ENCODE peak calls at places on chromosomes 11 and 22, in four cellular contexts. One of them, this sample, is unnamed.

GRCh38 chr11:130121430-130121978 is 38.1 kb upstream of the ST14 start:
- DNase-seq in H9: no peak
- DNase-seq in IMR-90: peak
- DNase-seq in mesendoderm: no peak
- DNase-seq in this sample: no peak

GRCh38 chr22:42288791-42289190 is 18.3 kb upstream of the TCF20 start:
- DNase-seq in H9: no peak
- DNase-seq in IMR-90: no peak
- DNase-seq in mesendoderm: no peak
- DNase-seq in this sample: no peak

GRCh38 chr22:22687638-22688500 is 43.5 kb downstream of the GGTLC2 start:
- DNase-seq in mesendoderm: peak
- DNase-seq in IMR-90: peak
- DNase-seq in H9: peak
- DNase-seq in this sample: no peak

GRCh38 chr22:21657361-21658118 is 8.3 kb upstream of the PPIL2 start:
- DNase-seq in IMR-90: peak
- DNase-seq in H9: peak
- DNase-seq in mesendoderm: peak
- DNase-seq in this sample: no peak

GRCh38 chr11:63999349-64000025 is 13.2 kb downstream of the OTUB1 start:
- DNase-seq in IMR-90: no peak
- DNase-seq in mesendoderm: peak
- DNase-seq in H9: peak
- DNase-seq in this sample: peak

GRCh38 chr22:23376256-23376655 is 195.9 kb downstream of the BCR start:
- DNase-seq in mesendoderm: peak
- DNase-seq in IMR-90: no peak
- DNase-seq in H9: peak
- DNase-seq in this sample: no peak

GRCh38 chr11:123238297-123238696 is 43.2 kb upstream of the CLMP start:
- DNase-seq in H9: no peak
- DNase-seq in IMR-90: peak
- DNase-seq in mesendoderm: peak
- DNase-seq in this sample: no peak

GRCh38 chr11:36249271-36249670 is 40.0 kb downstream of the COMMD9 start:
- DNase-seq in mesendoderm: no peak
- DNase-seq in IMR-90: peak
- DNase-seq in H9: no peak
- DNase-seq in this sample: no peak

GRCh38 chr11:124897681-124898680 is at the start of gene ROBO4:
- DNase-seq in IMR-90: peak
- DNase-seq in H9: peak
- DNase-seq in mesendoderm: peak
- DNase-seq in this sample: peak

GRCh38 chr11:113875414-113876073 is at the start of gene USP28:
- DNase-seq in IMR-90: peak
- DNase-seq in mesendoderm: peak
- DNase-seq in H9: peak
- DNase-seq in this sample: peak

GRCh38 chr11:113873241-113873626 is 2.1 kb downstream of the USP28 start:
- DNase-seq in mesendoderm: peak
- DNase-seq in IMR-90: peak
- DNase-seq in H9: no peak
- DNase-seq in this sample: no peak

GRCh38 chr11:113874096-113874919 is 1.1 kb downstream of the USP28 start:
- DNase-seq in IMR-90: peak
- DNase-seq in mesendoderm: peak
- DNase-seq in H9: no peak
- DNase-seq in this sample: no peak

GRCh38 chr11:113876074-113876797 is 864 bp upstream of the USP28 start:
- DNase-seq in mesendoderm: no peak
- DNase-seq in H9: no peak
- DNase-seq in IMR-90: no peak
- DNase-seq in this sample: no peak

DNA sequence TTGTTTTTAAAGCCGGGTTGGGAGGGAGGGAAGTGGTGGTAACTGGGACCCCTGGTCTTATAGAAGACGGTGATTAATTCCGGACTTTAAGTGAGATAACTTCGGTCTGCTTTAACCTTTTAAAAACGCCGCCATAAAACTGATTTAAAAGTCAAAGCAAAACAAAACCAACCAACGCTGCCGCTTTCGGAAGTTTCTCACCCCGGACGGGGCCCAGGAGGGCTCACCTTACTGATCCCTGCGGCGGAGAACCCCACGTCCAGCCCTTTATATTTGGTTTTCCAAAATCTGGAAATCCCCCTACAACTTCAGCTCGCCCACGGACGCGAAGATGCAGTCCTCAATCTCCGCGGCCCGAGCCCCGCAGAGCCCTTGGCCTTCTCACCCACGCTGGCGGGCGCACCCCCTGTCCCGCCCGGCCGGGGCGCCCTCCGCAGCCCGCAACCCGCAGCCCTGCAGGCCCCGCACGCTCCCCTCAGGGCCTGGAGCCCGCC is 405 bp downstream of the USP28 start:
- DNase-seq in mesendoderm: peak
- DNase-seq in IMR-90: peak
- DNase-seq in H9: no peak
- DNase-seq in this sample: no peak
- H3K56ac ChIP-seq in mesendoderm: peak
- H3K56ac ChIP-seq in IMR-90: peak
- H3K56ac ChIP-seq in H9: no peak
- H3K56ac ChIP-seq in this sample: peak

DNA sequence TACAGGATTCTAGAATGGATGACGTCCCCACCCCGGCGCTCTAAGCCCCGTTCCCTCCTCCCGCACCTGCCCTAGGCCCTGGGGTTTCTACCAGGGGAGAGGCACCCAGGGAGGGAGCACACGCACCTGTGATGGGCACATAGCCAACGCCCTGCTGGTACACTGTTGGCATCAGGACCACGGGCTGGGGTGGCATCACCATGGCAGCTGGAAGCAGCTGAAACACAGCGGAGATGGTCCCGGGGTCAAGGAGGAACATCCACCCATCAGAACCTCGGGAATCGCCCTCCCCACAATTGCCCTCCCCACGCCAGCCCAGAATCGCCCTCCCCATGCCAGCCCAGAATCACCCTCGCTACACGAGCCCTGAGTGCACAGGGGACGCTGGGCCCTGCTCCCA is 23.6 kb downstream of the TOLLIP start:
- DNase-seq in mesendoderm: no peak
- DNase-seq in H9: no peak
- DNase-seq in IMR-90: no peak
- DNase-seq in this sample: no peak
- H3K56ac ChIP-seq in mesendoderm: no peak
- H3K56ac ChIP-seq in H9: no peak
- H3K56ac ChIP-seq in IMR-90: no peak
- H3K56ac ChIP-seq in this sample: no peak

DNA sequence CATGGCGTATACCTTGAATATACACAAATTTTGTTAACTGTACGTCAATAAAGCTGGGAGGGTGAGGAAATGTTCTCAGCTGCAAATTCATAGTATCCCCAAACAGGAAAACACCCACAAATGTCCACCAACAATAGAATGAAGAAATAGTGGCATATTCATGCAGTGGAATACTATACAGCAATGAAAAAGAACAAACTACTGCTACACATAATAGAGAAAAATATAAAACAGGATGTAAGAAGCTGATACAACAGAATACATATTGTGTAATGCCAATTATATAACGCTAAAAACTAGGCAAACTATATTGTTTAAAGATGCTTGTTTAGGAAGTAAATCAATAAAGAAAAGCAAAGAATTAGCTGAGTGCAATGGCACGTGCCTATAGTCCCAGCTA is 81.5 kb downstream of the SIK3 start:
- DNase-seq in H9: no peak
- DNase-seq in mesendoderm: no peak
- DNase-seq in IMR-90: no peak
- DNase-seq in this sample: no peak
- H3K56ac ChIP-seq in H9: no peak
- H3K56ac ChIP-seq in mesendoderm: no peak
- H3K56ac ChIP-seq in IMR-90: no peak
- H3K56ac ChIP-seq in this sample: no peak

DNA sequence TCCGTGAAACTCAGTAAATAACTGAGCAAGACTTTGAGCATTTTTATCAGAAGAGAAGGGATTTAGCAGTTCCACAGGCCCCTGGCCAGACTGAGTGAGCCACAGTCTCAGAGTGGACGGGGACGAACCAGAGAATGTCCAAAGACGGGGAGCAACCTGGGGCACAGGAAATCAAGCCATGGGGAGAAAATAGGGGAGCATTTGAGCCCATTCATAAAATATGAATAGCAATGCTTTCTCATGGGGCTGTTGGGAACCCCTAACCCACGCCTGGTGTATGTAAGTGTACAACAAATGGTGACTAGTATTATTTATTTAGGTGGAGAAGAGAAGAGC is 3.6 kb upstream of the VSIG10L2 start:
- DNase-seq in H9: no peak
- DNase-seq in mesendoderm: no peak
- DNase-seq in IMR-90: no peak
- DNase-seq in this sample: no peak
- H3K56ac ChIP-seq in H9: no peak
- H3K56ac ChIP-seq in mesendoderm: no peak
- H3K56ac ChIP-seq in IMR-90: no peak
- H3K56ac ChIP-seq in this sample: no peak

GRCh38 chr11:119683783-119684182 is 45.2 kb downstream of the NECTIN1 start:
- DNase-seq in mesendoderm: no peak
- DNase-seq in IMR-90: no peak
- DNase-seq in H9: no peak
- DNase-seq in this sample: no peak

GRCh38 chr11:119684361-119685072 is 44.5 kb downstream of the NECTIN1 start:
- DNase-seq in H9: no peak
- DNase-seq in mesendoderm: peak
- DNase-seq in IMR-90: peak
- DNase-seq in this sample: no peak

GRCh38 chr11:119686483-119686882 is 42.5 kb downstream of the NECTIN1 start:
- DNase-seq in mesendoderm: no peak
- DNase-seq in H9: no peak
- DNase-seq in IMR-90: no peak
- DNase-seq in this sample: no peak

GRCh38 chr11:119687220-119688046 is 41.6 kb downstream of the NECTIN1 start:
- DNase-seq in mesendoderm: no peak
- DNase-seq in IMR-90: no peak
- DNase-seq in H9: no peak
- DNase-seq in this sample: no peak

DNA sequence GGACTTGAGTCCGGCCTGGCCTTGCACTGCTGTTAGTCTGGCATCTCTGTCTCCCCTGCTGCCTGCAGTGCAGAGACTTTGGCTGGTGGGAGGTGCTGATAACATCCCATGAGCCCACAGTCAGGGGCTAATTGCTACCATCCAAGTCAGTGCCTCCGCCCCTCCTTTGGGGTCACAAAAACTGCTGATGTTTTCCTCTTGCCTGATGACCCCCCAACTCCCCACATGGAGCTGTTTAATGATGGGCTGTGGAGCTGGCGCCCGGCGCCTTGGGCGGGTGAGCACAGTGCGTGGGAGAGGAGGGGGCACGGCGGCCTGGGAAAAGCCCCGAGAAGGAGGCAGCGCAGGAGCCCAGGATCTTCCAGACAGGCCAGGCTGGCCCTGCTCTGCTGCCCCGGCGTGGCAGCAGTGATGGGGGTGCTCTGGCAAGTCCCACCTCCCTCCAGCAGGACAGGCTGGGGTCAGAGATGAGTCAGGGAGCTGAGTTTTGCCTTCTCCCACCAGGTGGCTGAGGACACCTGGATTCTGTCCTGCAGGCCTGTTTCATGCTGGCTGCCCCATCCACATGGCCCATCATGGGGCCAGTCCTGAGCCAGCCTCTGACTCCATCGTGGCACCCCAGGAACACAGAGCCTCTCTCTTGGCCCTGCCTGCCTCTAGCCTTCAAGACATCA is 43.8 kb downstream of the NECTIN1 start:
- DNase-seq in mesendoderm: no peak
- DNase-seq in IMR-90: no peak
- DNase-seq in H9: no peak
- DNase-seq in this sample: no peak
- H3K56ac ChIP-seq in mesendoderm: peak
- H3K56ac ChIP-seq in IMR-90: no peak
- H3K56ac ChIP-seq in H9: no peak
- H3K56ac ChIP-seq in this sample: no peak

DNA sequence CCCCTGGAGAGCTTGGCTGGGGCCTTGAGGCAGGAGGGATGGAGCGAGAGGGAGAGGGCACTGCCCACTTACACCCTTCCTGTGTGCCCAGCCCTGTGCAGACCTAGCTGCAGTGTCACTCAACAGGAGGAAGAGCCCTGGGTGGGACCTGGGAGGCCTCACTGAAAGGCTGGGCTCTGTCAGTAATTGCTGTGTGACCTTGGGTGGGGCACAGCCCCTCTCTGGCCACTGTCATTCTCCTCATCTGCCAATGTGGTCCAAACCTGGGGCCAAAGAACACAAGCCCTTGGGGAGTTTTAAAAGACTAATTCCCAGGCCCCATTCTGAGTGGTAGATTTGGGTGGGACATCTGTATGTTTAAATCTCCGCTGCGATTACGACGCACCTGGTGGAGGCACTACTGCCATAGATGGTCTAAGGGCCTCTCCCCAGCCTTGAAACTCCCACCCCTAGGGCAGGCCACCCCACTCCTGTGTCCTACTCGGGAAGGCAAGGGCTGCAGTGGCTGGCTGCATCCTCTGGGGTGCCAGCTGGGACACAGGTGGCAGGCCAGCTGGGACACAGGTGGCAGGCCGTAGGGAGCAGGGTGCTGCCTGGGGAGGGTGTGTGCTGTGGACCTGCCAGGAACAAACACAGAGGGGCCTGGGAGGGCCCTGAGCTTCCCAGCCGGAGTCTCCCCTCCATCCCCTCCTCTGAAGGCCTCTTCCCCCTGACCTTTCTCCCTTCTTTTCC is 12.3 kb upstream of the SOX10 start:
- DNase-seq in H9: no peak
- DNase-seq in mesendoderm: no peak
- DNase-seq in IMR-90: no peak
- DNase-seq in this sample: no peak
- H3K56ac ChIP-seq in H9: no peak
- H3K56ac ChIP-seq in mesendoderm: peak
- H3K56ac ChIP-seq in IMR-90: no peak
- H3K56ac ChIP-seq in this sample: no peak

This sample was measured in H1.